ENCODE peak calls at places on chromosome 21, in six cellular contexts. J is H9, Y is IMR-90, X is neuronal stem cell, O is H1, Q is trophoblast cell. H is an unnamed sample.

GRCh38 chr21:28548291-28548690 is 444.4 kb downstream of the LTN1 start:
- DNase-seq in J (no peak), Y (peak), X (no peak), O (no peak), Q (no peak), H (no peak)

GRCh38 chr21:15295875-15296274 is 231.1 kb upstream of the NRIP1 start:
- DNase-seq in J (no peak), Y (no peak), X (no peak), O (no peak), Q (no peak), H (no peak)

GRCh38 chr21:32727478-32727727 is 410 bp downstream of the SYNJ1 start:
- DNase-seq in J (no peak), Y (no peak), X (no peak), O (no peak), Q (no peak), H (no peak)

GRCh38 chr21:31426235-31426797 is 82.3 kb upstream of the TIAM1 start:
- DNase-seq in J (no peak), Y (no peak), X (no peak), O (no peak), Q (no peak), H (no peak)

GRCh38 chr21:45637883-45638282 is 5.6 kb upstream of the PCBP3 start:
- DNase-seq in J (no peak), Y (no peak), X (no peak), O (no peak), Q (no peak), H (no peak)

GRCh38 chr21:22062472-22063139 is 1064.4 kb downstream of the NCAM2 start:
- DNase-seq in J (no peak), Y (no peak), X (no peak), O (no peak), Q (no peak), H (no peak)

GRCh38 chr21:26572668-26573381 is at the start of gene CYYR1:
- DNase-seq in J (peak), Y (no peak), X (peak), O (peak), Q (no peak), H (peak)

GRCh38 chr21:27814226-27814625 is 847.3 kb upstream of the ADAMTS5 start:
- DNase-seq in J (no peak), Y (no peak), X (no peak), O (no peak), Q (no peak), H (no peak)

GRCh38 chr21:36699026-36699545 is at the start of gene SIM2:
- DNase-seq in J (peak), Y (peak), X (peak), O (no peak), Q (peak), H (no peak)

GRCh38 chr21:17780539-17780938 is 38.6 kb downstream of the C21orf91 start:
- DNase-seq in J (no peak), Y (no peak), X (no peak), O (no peak), Q (peak), H (no peak)

GRCh38 chr21:44846485-44847260 is 26.8 kb downstream of the PTTG1IP start:
- DNase-seq in J (no peak), Y (peak), X (no peak), O (no peak), Q (peak), H (peak)

GRCh38 chr21:45253180-45253579 is 34.5 kb downstream of the POFUT2 start:
- DNase-seq in J (peak), Y (peak), X (no peak), O (no peak), Q (no peak), H (peak)

GRCh38 chr21:33011462-33011861 is 14.3 kb upstream of the OLIG2 start:
- DNase-seq in J (no peak), Y (peak), X (no peak), O (no peak), Q (peak), H (peak)

GRCh38 chr21:20507783-20508182 is 490.4 kb upstream of the NCAM2 start:
- DNase-seq in J (no peak), Y (no peak), X (no peak), O (no peak), Q (no peak), H (no peak)

DNA sequence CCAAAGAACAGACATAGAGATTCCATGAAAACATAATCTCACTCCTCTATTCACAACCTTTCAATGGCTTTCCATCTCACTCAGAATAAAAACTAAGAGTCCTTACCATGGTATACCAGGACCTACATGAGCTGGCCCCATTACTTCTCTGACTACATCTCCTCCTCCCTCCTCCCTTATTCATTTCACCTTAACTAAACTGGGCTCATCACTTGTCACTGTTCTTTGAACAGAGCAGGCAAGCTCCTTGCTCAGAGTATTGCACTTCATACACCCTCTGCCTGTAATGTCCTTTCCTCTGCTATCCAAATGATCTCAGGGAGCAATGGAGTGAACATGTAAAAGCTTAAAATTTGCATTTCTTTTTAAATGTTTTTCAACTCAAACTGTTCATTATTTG is 142.0 kb downstream of the MRPL39 start:
- DNase-seq in J (no peak), Y (no peak), X (no peak), O (no peak), Q (no peak), H (no peak)
- H2AFZ ChIP-seq in J (no peak), Y (no peak), X (no peak), O (no peak), Q (no peak), H (no peak)

GRCh38 chr21:42657676-42658319 is 4.4 kb downstream of the PDE9A start:
- DNase-seq in J (no peak), Y (no peak), X (no peak), O (no peak), Q (no peak), H (no peak)
- H4K91ac ChIP-seq in J (no peak), Y (no peak), X (no peak), O (no peak), Q (no peak), H (no peak)

DNA sequence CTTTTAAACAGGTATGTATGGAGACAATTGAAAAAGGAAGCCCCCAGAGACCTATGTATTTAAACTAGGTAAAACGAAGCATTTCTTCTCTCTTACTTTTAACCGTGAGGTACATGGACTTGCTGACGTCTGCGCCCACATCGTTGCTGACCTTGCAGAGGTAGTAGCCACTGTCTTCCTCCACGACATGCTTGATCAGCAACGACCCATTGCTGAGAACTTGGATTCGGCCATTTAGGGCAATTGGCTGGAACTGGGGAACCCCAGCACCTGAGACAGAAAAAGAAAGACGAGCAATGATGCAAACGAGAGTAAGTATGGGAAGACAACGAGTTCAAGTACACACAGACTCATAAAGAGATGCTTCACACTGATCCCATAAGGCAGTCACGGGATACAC is 408.8 kb downstream of the PCP4 start:
- DNase-seq in J (no peak), Y (no peak), X (no peak), O (no peak), Q (no peak), H (no peak)
- H3K14ac ChIP-seq in J (no peak), Y (no peak), X (no peak), O (no peak), Q (no peak), H (no peak)

GRCh38 chr21:16536661-16537359 is 807.0 kb downstream of the USP25 start:
- DNase-seq in J (no peak), Y (peak), X (no peak), O (no peak), Q (no peak), H (no peak)

GRCh38 chr21:16539041-16539440 is 809.3 kb downstream of the USP25 start:
- DNase-seq in J (no peak), Y (no peak), X (no peak), O (no peak), Q (no peak), H (no peak)

GRCh38 chr21:16541366-16541765 is 811.6 kb downstream of the USP25 start:
- DNase-seq in J (no peak), Y (no peak), X (no peak), O (no peak), Q (no peak), H (no peak)
- H2AFZ ChIP-seq in J (no peak), Y (no peak), X (no peak), O (no peak), Q (no peak), H (no peak)

GRCh38 chr21:38538353-38538752 is 40.1 kb upstream of the ERG start:
- DNase-seq in J (no peak), Y (no peak), X (no peak), O (no peak), Q (no peak), H (no peak)
- H4K91ac ChIP-seq in J (no peak), Y (no peak), X (no peak), O (no peak), Q (no peak), H (no peak)

GRCh38 chr21:41965447-41966340 is 11.9 kb upstream of the C2CD2 start:
- DNase-seq in J (no peak), Y (no peak), X (no peak), O (no peak), Q (no peak), H (no peak)

GRCh38 chr21:41966341-41966833 is 12.6 kb upstream of the C2CD2 start:
- DNase-seq in J (no peak), Y (peak), X (no peak), O (no peak), Q (no peak), H (peak)

GRCh38 chr21:41965045-41965444 is 11.2 kb upstream of the C2CD2 start:
- DNase-seq in J (no peak), Y (no peak), X (no peak), O (no peak), Q (no peak), H (no peak)

GRCh38 chr21:41962425-41962966 is 8.7 kb upstream of the C2CD2 start:
- DNase-seq in J (no peak), Y (no peak), X (no peak), O (no peak), Q (no peak), H (no peak)

DNA sequence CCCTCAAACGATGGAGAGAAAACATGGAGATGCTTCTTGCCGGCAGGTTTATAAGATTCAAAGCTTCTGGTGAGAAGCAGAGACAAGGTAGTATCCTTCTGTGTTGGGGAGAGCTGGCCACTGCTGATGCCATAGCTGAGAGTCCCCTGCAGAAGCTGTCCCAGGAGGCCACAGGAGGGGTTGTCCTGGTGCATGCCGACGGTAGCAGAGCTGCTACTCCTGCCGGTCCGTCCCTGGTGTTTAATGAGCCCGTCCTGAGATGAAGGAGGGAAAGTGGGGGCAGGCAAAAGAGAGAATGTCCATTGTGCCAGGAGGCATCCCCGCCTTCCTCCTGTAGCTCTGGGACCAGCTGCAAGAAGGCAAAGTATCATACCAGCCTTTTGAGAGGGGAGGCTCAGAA is 10.4 kb upstream of the C2CD2 start:
- DNase-seq in J (no peak), Y (no peak), X (no peak), O (no peak), Q (no peak), H (no peak)
- H3K14ac ChIP-seq in J (no peak), Y (no peak), X (no peak), O (no peak), Q (no peak), H (no peak)

GRCh38 chr21:35559128-35559831 is 501.0 kb downstream of the SETD4 start:
- DNase-seq in J (no peak), Y (peak), X (no peak), O (no peak), Q (peak), H (peak)
- H2AFZ ChIP-seq in J (no peak), Y (no peak), X (no peak), O (no peak), Q (no peak), H (no peak)

H was measured in mesenchymal stem cell.